ENCODE peak calls at places on chromosomes 2 and 18, in eight cellular contexts. One of them, this sample, is unnamed.
A peak's percentile ranks its signal among the peaks of the same experiment; 100 is the strongest.

GRCh38 chr2:191976436-191976835 is 129.5 kb upstream of the CAVIN2 start:
- DNase-seq in IMR-90: peak; percentile 75
- DNase-seq in SK-N-SH: no peak
- DNase-seq in mesendoderm: peak; percentile 3
- DNase-seq in fibroblast of lung: peak; percentile 95
- DNase-seq in MM.1S: no peak
- DNase-seq in neuronal stem cell: peak; percentile 3
- DNase-seq in neural progenitor cell: no peak
- DNase-seq in this sample: no peak

GRCh38 chr2:240481720-240482119 is 46.3 kb downstream of the GPC1 start:
- DNase-seq in IMR-90: no peak
- DNase-seq in SK-N-SH: peak; percentile 2
- DNase-seq in mesendoderm: no peak
- DNase-seq in fibroblast of lung: no peak
- DNase-seq in MM.1S: no peak
- DNase-seq in neuronal stem cell: no peak
- DNase-seq in neural progenitor cell: no peak
- DNase-seq in this sample: peak; percentile 10

GRCh38 chr2:98086491-98087446 is at the start of gene VWA3B:
- DNase-seq in IMR-90: no peak
- DNase-seq in SK-N-SH: peak; percentile 91
- DNase-seq in mesendoderm: peak; percentile 93
- DNase-seq in fibroblast of lung: peak; percentile 25
- DNase-seq in MM.1S: peak; percentile 52
- DNase-seq in neuronal stem cell: peak; percentile 60
- DNase-seq in neural progenitor cell: peak; percentile 90
- DNase-seq in this sample: peak; percentile 89

GRCh38 chr2:140057928-140058327 is 1277.7 kb upstream of the NXPH2 start:
- DNase-seq in IMR-90: no peak
- DNase-seq in SK-N-SH: no peak
- DNase-seq in mesendoderm: peak; percentile 1
- DNase-seq in fibroblast of lung: no peak
- DNase-seq in MM.1S: no peak
- DNase-seq in neuronal stem cell: no peak
- DNase-seq in neural progenitor cell: no peak
- DNase-seq in this sample: no peak

GRCh38 chr2:234374671-234375245 is 122.1 kb downstream of the ARL4C start:
- DNase-seq in IMR-90: no peak
- DNase-seq in SK-N-SH: no peak
- DNase-seq in mesendoderm: no peak
- DNase-seq in fibroblast of lung: no peak
- DNase-seq in MM.1S: no peak
- DNase-seq in neuronal stem cell: no peak
- DNase-seq in neural progenitor cell: no peak
- DNase-seq in this sample: no peak

GRCh38 chr2:214481204-214481603 is 70.3 kb downstream of the VWC2L start:
- DNase-seq in IMR-90: peak; percentile 66
- DNase-seq in SK-N-SH: no peak
- DNase-seq in mesendoderm: no peak
- DNase-seq in fibroblast of lung: peak; percentile 54
- DNase-seq in MM.1S: peak; percentile 39
- DNase-seq in neuronal stem cell: peak; percentile 17
- DNase-seq in neural progenitor cell: peak; percentile 5
- DNase-seq in this sample: no peak

GRCh38 chr18:54222922-54223567 is 1.4 kb downstream of the MBD2 start:
- DNase-seq in IMR-90: no peak
- DNase-seq in SK-N-SH: no peak
- DNase-seq in mesendoderm: peak; percentile 37
- DNase-seq in fibroblast of lung: no peak
- DNase-seq in MM.1S: peak; percentile 89
- DNase-seq in neuronal stem cell: no peak
- DNase-seq in neural progenitor cell: peak; percentile 16
- DNase-seq in this sample: peak; percentile 23

GRCh38 chr2:170217778-170218251 is 39.9 kb downstream of the MYO3B start:
- DNase-seq in IMR-90: peak; percentile 87
- DNase-seq in SK-N-SH: no peak
- DNase-seq in mesendoderm: no peak
- DNase-seq in fibroblast of lung: peak; percentile 17
- DNase-seq in MM.1S: no peak
- DNase-seq in neuronal stem cell: no peak
- DNase-seq in neural progenitor cell: no peak
- DNase-seq in this sample: no peak

GRCh38 chr2:220682616-220683015 is 889.5 kb downstream of the EPHA4 start:
- DNase-seq in IMR-90: peak; percentile 21
- DNase-seq in SK-N-SH: no peak
- DNase-seq in mesendoderm: no peak
- DNase-seq in fibroblast of lung: peak; percentile 28
- DNase-seq in MM.1S: no peak
- DNase-seq in neuronal stem cell: no peak
- DNase-seq in neural progenitor cell: no peak
- DNase-seq in this sample: no peak

GRCh38 chr2:38301340-38301968 is 75.6 kb downstream of the ATL2 start:
- DNase-seq in IMR-90: no peak
- DNase-seq in SK-N-SH: no peak
- DNase-seq in mesendoderm: peak; percentile 79
- DNase-seq in fibroblast of lung: no peak
- DNase-seq in MM.1S: peak; percentile 64
- DNase-seq in neuronal stem cell: no peak
- DNase-seq in neural progenitor cell: no peak
- DNase-seq in this sample: no peak

GRCh38 chr2:227782804-227783203 is 30.8 kb upstream of the CCL20 start:
- DNase-seq in IMR-90: no peak
- DNase-seq in SK-N-SH: no peak
- DNase-seq in mesendoderm: no peak
- DNase-seq in fibroblast of lung: no peak
- DNase-seq in MM.1S: peak; percentile 80
- DNase-seq in neuronal stem cell: no peak
- DNase-seq in neural progenitor cell: no peak
- DNase-seq in this sample: no peak

GRCh38 chr2:227785293-227785692 is 28.3 kb upstream of the CCL20 start:
- DNase-seq in IMR-90: no peak
- DNase-seq in SK-N-SH: no peak
- DNase-seq in mesendoderm: no peak
- DNase-seq in fibroblast of lung: no peak
- DNase-seq in MM.1S: no peak
- DNase-seq in neuronal stem cell: no peak
- DNase-seq in neural progenitor cell: peak; percentile 36
- DNase-seq in this sample: no peak

GRCh38 chr2:227780981-227781630 is 32.5 kb upstream of the CCL20 start:
- DNase-seq in IMR-90: no peak
- DNase-seq in SK-N-SH: no peak
- DNase-seq in mesendoderm: no peak
- DNase-seq in fibroblast of lung: no peak
- DNase-seq in MM.1S: no peak
- DNase-seq in neuronal stem cell: no peak
- DNase-seq in neural progenitor cell: no peak
- DNase-seq in this sample: peak; percentile 89

GRCh38 chr2:227781841-227782240 is 31.8 kb upstream of the CCL20 start:
- DNase-seq in IMR-90: no peak
- DNase-seq in SK-N-SH: no peak
- DNase-seq in mesendoderm: no peak
- DNase-seq in fibroblast of lung: no peak
- DNase-seq in MM.1S: no peak
- DNase-seq in neuronal stem cell: no peak
- DNase-seq in neural progenitor cell: no peak
- DNase-seq in this sample: no peak

GRCh38 chr2:227783404-227784138 is 30.1 kb upstream of the CCL20 start:
- DNase-seq in IMR-90: no peak
- DNase-seq in SK-N-SH: no peak
- DNase-seq in mesendoderm: no peak
- DNase-seq in fibroblast of lung: no peak
- DNase-seq in MM.1S: peak; percentile 80
- DNase-seq in neuronal stem cell: no peak
- DNase-seq in neural progenitor cell: no peak
- DNase-seq in this sample: no peak
- H3K4me3 ChIP-seq in IMR-90: no peak overlapping the region
- H3K4me3 ChIP-seq in SK-N-SH: no peak overlapping the region
- H3K4me3 ChIP-seq in mesendoderm: no peak overlapping the region
- H3K4me3 ChIP-seq in fibroblast of lung: no peak overlapping the region
- H3K4me3 ChIP-seq in MM.1S: peak overlapping the region; percentile 54
- H3K4me3 ChIP-seq in neuronal stem cell: no peak overlapping the region
- H3K4me3 ChIP-seq in neural progenitor cell: no peak overlapping the region
- H3K4me3 ChIP-seq in this sample: no peak overlapping the region

DNA sequence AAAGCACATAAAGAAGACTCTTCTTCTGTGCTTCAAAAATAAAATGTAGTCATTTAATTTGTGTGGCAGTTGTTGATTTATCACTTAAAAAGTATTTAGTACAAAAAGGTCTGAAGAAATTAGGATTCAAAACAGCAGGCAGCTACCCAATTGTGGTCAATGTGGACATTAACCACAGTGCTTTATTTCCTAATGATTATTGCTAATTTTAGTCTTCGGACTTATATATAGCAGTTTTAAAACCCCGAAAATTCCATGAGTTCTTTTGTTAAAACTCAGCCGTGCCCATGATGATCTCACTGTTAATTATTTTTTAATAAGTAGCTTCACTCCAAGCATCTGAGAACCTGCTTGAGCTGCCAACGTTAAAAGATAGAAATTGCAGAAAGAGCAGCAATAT is 594.3 kb downstream of the STK39 start:
- DNase-seq in IMR-90: no peak
- DNase-seq in SK-N-SH: no peak
- DNase-seq in mesendoderm: no peak
- DNase-seq in fibroblast of lung: peak; percentile 53
- DNase-seq in MM.1S: no peak
- DNase-seq in neuronal stem cell: no peak
- DNase-seq in neural progenitor cell: no peak
- DNase-seq in this sample: no peak
- H3K9ac ChIP-seq in IMR-90: no peak overlapping the region
- H3K9ac ChIP-seq in SK-N-SH: no peak overlapping the region
- H3K9ac ChIP-seq in mesendoderm: no peak overlapping the region
- H3K9ac ChIP-seq in fibroblast of lung: no peak overlapping the region
- H3K9ac ChIP-seq in MM.1S: no peak overlapping the region
- H3K9ac ChIP-seq in neuronal stem cell: no peak overlapping the region
- H3K9ac ChIP-seq in neural progenitor cell: no peak overlapping the region
- H3K9ac ChIP-seq in this sample: no peak overlapping the region

DNA sequence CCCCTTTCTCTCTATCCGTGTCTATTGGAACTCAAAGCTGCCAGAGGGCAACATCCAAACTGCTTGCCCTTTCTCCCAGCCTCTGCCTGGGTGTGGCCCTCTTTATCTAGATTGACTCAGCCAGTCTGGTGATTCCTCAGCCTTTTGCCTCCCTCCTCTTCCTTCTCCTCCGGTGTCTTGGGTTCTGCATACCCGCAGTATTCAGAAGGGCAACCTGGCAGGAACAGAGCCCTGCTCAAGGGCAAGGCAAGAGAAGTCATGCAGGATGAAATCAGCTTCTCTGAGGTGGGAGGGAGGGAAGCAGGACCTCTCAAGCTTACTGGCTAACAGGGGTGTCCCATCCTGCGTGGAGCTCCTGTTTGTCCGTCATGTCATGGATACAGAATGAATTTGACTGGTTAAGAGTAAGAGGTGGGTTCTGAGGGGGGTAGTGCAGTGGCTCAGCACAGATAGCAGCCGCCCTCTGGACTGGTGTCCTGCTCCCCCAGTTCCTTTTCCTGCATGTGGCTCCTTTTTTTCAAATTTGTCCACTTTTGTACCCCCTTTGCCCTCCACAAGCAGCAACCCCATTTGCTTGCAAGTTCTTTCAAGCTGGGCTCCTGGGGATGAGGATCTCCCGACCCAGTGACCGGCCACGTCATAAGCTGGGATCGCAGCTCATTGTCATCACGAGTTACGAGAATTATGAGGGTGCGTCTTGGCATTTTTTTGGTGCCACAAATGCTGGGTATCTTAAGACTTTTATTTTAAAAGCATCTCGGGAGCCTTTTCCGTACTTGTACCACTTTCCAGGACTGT is 154.1 kb downstream of the FHOD3 start:
- DNase-seq in IMR-90: no peak
- DNase-seq in SK-N-SH: no peak
- DNase-seq in mesendoderm: no peak
- DNase-seq in fibroblast of lung: peak; percentile 18
- DNase-seq in MM.1S: no peak
- DNase-seq in neuronal stem cell: no peak
- DNase-seq in neural progenitor cell: no peak
- DNase-seq in this sample: peak; percentile 28
- H3K4me3 ChIP-seq in IMR-90: no peak overlapping the region
- H3K4me3 ChIP-seq in SK-N-SH: no peak overlapping the region
- H3K4me3 ChIP-seq in mesendoderm: no peak overlapping the region
- H3K4me3 ChIP-seq in fibroblast of lung: no peak overlapping the region
- H3K4me3 ChIP-seq in MM.1S: no peak overlapping the region
- H3K4me3 ChIP-seq in neuronal stem cell: no peak overlapping the region
- H3K4me3 ChIP-seq in neural progenitor cell: no peak overlapping the region
- H3K4me3 ChIP-seq in this sample: no peak overlapping the region

DNA sequence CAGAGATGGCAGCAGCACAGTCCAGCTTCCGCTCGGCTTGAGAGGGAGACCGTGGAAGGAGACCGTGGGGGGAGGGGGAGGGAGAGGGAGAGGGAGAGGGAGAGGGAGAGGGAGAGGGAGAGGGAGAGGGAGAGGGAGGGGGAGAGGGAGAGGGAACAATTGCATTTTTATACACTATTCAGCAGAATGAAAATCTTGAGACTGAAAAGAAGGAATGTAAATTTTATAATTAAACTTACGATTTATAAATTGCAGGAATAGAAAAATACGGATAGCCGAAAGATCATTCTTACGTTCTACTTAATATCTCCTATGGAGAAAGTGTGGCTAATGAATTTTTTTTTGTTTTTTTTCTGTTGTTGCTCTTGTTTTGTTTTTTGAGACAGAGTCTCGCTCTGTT is 12.5 kb upstream of the COLEC12 start:
- DNase-seq in IMR-90: no peak
- DNase-seq in SK-N-SH: no peak
- DNase-seq in mesendoderm: no peak
- DNase-seq in fibroblast of lung: no peak
- DNase-seq in MM.1S: no peak
- DNase-seq in neuronal stem cell: no peak
- DNase-seq in neural progenitor cell: no peak
- DNase-seq in this sample: no peak
- H3K9ac ChIP-seq in IMR-90: no peak overlapping the region
- H3K9ac ChIP-seq in SK-N-SH: no peak overlapping the region
- H3K9ac ChIP-seq in mesendoderm: no peak overlapping the region
- H3K9ac ChIP-seq in fibroblast of lung: no peak overlapping the region
- H3K9ac ChIP-seq in MM.1S: no peak overlapping the region
- H3K9ac ChIP-seq in neuronal stem cell: no peak overlapping the region
- H3K9ac ChIP-seq in neural progenitor cell: no peak overlapping the region
- H3K9ac ChIP-seq in this sample: no peak overlapping the region

GRCh38 chr2:71275939-71276310 is 49.0 kb upstream of the PAIP2B start:
- DNase-seq in IMR-90: no peak
- DNase-seq in SK-N-SH: no peak
- DNase-seq in mesendoderm: no peak
- DNase-seq in fibroblast of lung: no peak
- DNase-seq in MM.1S: peak; percentile 7
- DNase-seq in neuronal stem cell: no peak
- DNase-seq in neural progenitor cell: no peak
- DNase-seq in this sample: no peak
- H3K4me3 ChIP-seq in IMR-90: no peak overlapping the region
- H3K4me3 ChIP-seq in SK-N-SH: peak overlapping the region; percentile 67
- H3K4me3 ChIP-seq in mesendoderm: no peak overlapping the region
- H3K4me3 ChIP-seq in fibroblast of lung: no peak overlapping the region
- H3K4me3 ChIP-seq in MM.1S: peak overlapping the region; percentile 78
- H3K4me3 ChIP-seq in neuronal stem cell: no peak overlapping the region
- H3K4me3 ChIP-seq in neural progenitor cell: no peak overlapping the region
- H3K4me3 ChIP-seq in this sample: peak overlapping the region; percentile 64

This sample was measured in colonic mucosa.